ENCODE peak calls at places on chromosome 1, in five cellular contexts. J is ovary, V is endothelial cell, L is heart right ventricle, M is Calu3. S is an unnamed sample.

GRCh38 chr1:98420376-98421097 is 241.0 kb upstream of the SNX7 start:
- DNase-seq in J (no peak), V (no peak), L (no peak), M (no peak), S (no peak)

GRCh38 chr1:157105988-157106812 is 6.6 kb upstream of the ETV3L start:
- DNase-seq in J (no peak), V (no peak), L (peak), M (peak), S (peak)

GRCh38 chr1:236168716-236169429 is 26.5 kb downstream of the GPR137B start:
- DNase-seq in J (no peak), V (no peak), L (no peak), M (peak), S (no peak)

GRCh38 chr1:155186955-155187891 is 13.6 kb downstream of the TRIM46 start:
- DNase-seq in J (no peak), V (no peak), L (no peak), M (no peak), S (no peak)

GRCh38 chr1:45971335-45971734 is 161.1 kb downstream of the PIK3R3 start:
- DNase-seq in J (no peak), V (no peak), L (no peak), M (no peak), S (no peak)

GRCh38 chr1:174768516-174768915 is 231.2 kb upstream of the CACYBP start:
- DNase-seq in J (no peak), V (no peak), L (no peak), M (no peak), S (no peak)

GRCh38 chr1:196063952-196064351 is 544.3 kb downstream of the KCNT2 start:
- DNase-seq in J (no peak), V (no peak), L (no peak), M (no peak), S (no peak)

GRCh38 chr1:31214316-31215082 is 25.2 kb downstream of the NKAIN1 start:
- DNase-seq in J (no peak), V (no peak), L (no peak), M (no peak), S (peak)

GRCh38 chr1:84603941-84604830 is 29.9 kb upstream of the CTBS start:
- DNase-seq in J (no peak), V (no peak), L (peak), M (peak), S (no peak)

DNA sequence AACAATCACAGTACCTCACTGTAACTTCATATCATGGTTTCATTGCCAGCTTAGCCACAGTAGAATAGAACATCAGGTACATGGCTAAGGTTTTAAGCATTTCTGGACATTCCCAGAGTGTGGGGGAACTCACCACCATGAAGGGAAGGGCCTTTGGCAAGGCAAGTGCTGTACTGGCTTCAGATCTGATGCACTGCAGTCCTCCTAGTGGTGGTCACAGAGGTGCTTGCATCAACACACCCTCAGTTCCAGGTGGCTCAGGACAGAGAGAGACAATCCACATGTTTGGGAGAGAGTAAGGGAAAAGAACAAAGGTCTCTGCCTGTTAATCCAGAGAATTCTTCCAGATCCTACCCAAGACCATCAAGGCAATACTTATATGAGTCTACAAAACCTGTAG is 528.4 kb upstream of the RGS18 start:
- DNase-seq in J (no peak), V (no peak), L (no peak), M (peak), S (no peak)
- TF ChIP-seq CTCF in J (no peak), V (no peak), L (no peak), M (no peak), S (no peak)

DNA sequence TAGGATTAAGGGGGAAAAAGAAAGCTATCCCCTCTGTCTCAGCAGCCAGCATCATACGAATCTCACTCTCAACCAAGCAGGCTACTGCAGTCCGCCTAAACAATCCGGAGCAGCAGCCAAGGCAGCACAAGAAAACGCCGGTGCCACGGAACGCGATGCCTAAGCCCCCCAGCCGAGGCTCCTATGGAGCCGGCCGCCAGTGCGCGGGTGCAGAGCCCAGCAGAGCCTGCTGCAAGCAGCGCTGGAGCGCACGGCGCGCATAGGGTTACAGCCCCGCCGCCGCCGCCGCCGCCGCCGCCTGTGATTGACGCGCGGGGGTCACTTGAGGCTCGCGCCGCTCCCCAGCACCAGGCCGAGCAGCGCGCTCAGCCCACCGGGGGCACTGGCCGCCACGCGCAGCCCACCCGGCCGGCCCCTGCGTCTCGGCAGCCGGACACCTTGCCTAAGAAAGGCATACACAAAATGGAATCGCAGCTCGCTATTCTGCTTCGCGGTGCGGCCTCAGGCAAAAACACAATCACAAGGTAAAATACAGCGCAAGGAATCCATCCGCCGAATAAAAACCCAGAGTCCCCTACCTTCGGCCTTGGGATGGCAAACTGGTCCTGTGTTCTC is 780 bp downstream of the HIVEP3 start:
- DNase-seq in J (peak), V (peak), L (no peak), M (peak), S (peak)
- TF ChIP-seq CTCF in J (no peak), V (no peak), L (no peak), M (no peak), S (no peak)

DNA sequence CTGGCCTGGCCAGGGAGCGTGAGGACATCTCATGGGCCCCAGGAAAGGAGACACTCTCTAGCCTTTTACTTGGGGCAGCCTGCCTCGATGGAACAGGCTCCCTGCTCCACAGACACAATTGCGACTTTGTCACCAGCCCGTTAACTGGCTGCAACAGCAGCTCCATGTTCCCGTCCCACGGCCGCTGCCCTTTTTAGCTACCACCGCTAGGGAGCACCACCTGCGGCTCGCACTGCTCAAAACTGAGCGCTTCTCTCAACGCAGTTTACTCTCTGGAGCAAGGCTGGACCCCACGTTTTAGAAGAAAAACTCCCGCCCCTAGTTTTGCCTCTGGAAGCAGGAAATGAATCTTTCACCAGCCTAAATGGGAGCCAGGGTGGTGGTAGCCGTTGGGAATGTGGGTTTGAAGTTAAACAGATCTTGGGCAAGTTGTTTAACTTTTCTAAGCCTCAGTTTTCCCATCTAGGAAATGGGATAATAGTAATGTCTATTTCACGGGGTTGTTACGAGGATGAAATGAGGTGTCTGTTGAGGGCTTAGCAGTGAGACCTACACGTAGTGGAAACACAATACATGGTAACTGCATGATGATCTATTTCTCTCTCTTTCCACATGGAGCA is 3.5 kb upstream of the LRRC38 start:
- DNase-seq in J (no peak), V (peak), L (no peak), M (no peak), S (peak)
- TF ChIP-seq CTCF in J (no peak), V (peak), L (peak), M (no peak), S (no peak)

GRCh38 chr1:206741142-206741701 is 29.4 kb upstream of the IL19 start:
- DNase-seq in J (no peak), V (no peak), L (no peak), M (no peak), S (no peak)

GRCh38 chr1:206736878-206737728 is 33.5 kb upstream of the IL19 start:
- DNase-seq in J (no peak), V (no peak), L (no peak), M (no peak), S (peak)

GRCh38 chr1:206737729-206738222 is 32.8 kb upstream of the IL19 start:
- DNase-seq in J (no peak), V (no peak), L (no peak), M (no peak), S (peak)

GRCh38 chr1:206739411-206740076 is 31.0 kb upstream of the IL19 start:
- DNase-seq in J (no peak), V (no peak), L (no peak), M (no peak), S (peak)

GRCh38 chr1:206738370-206739366 is 31.9 kb upstream of the IL19 start:
- DNase-seq in J (no peak), V (no peak), L (no peak), M (peak), S (peak)
- TF ChIP-seq CTCF in J (no peak), V (peak), L (no peak), M (peak), S (no peak)

GRCh38 chr1:115467196-115467595 is 129.1 kb upstream of the NGF start:
- DNase-seq in J (no peak), V (no peak), L (no peak), M (no peak), S (no peak)

GRCh38 chr1:115466433-115466832 is 128.4 kb upstream of the NGF start:
- DNase-seq in J (no peak), V (peak), L (no peak), M (no peak), S (no peak)

GRCh38 chr1:115465802-115466363 is 127.8 kb upstream of the NGF start:
- DNase-seq in J (no peak), V (no peak), L (no peak), M (no peak), S (no peak)

GRCh38 chr1:115467790-115468189 is 129.7 kb upstream of the NGF start:
- DNase-seq in J (no peak), V (no peak), L (no peak), M (no peak), S (no peak)

GRCh38 chr1:115469703-115470476 is 131.8 kb upstream of the NGF start:
- DNase-seq in J (peak), V (peak), L (peak), M (peak), S (peak)
- TF ChIP-seq CTCF in J (peak), V (peak), L (peak), M (peak), S (peak)

GRCh38 chr1:11979818-11980675 is at the start of gene MFN2:
- DNase-seq in J (peak), V (peak), L (peak), M (peak), S (peak)

GRCh38 chr1:11980676-11980972 is 380 bp downstream of the MFN2 start:
- DNase-seq in J (no peak), V (no peak), L (no peak), M (no peak), S (no peak)

GRCh38 chr1:11984121-11984520 is 3.9 kb downstream of the MFN2 start:
- DNase-seq in J (no peak), V (no peak), L (no peak), M (no peak), S (no peak)

GRCh38 chr1:11981378-11982009 is 1.2 kb downstream of the MFN2 start:
- DNase-seq in J (no peak), V (no peak), L (no peak), M (no peak), S (no peak)

GRCh38 chr1:11982010-11982392 is 1.8 kb downstream of the MFN2 start:
- DNase-seq in J (no peak), V (no peak), L (no peak), M (peak), S (peak)
- TF ChIP-seq CTCF in J (no peak), V (no peak), L (no peak), M (peak), S (peak)